ENCODE peak calls at places on chromosomes 11 and 22, in ten cellular contexts. One of them, this sample, is unnamed.
A peak's percentile ranks its signal among the peaks of the same experiment; 100 is the strongest.

GRCh38 chr11:71248656-71249055 is 3.7 kb downstream of the SHANK2 start:
- DNase-seq in pancreas: no peak
- DNase-seq in A673: no peak
- DNase-seq in heart left ventricle: no peak
- DNase-seq in stomach: no peak
- DNase-seq in fibroblast of mammary gland: no peak
- DNase-seq in A549: no peak
- DNase-seq in CD8-positive, alpha-beta T cell: no peak
- DNase-seq in fibroblast of the aortic adventitia: no peak
- DNase-seq in fibroblast of lung: no peak
- DNase-seq in this sample: peak; percentile 6

GRCh38 chr22:50611341-50612060 is 10.9 kb downstream of the MAPK8IP2 start:
- DNase-seq in fibroblast of lung: no peak
- DNase-seq in stomach: no peak
- DNase-seq in A673: no peak
- DNase-seq in fibroblast of the aortic adventitia: no peak
- DNase-seq in CD8-positive, alpha-beta T cell: no peak
- DNase-seq in pancreas: no peak
- DNase-seq in fibroblast of mammary gland: no peak
- DNase-seq in A549: no peak
- DNase-seq in heart left ventricle: no peak
- DNase-seq in this sample: no peak

GRCh38 chr11:134233729-134234179 is 9.3 kb downstream of the VPS26B start:
- DNase-seq in pancreas: no peak
- DNase-seq in heart left ventricle: no peak
- DNase-seq in A673: no peak
- DNase-seq in fibroblast of the aortic adventitia: no peak
- DNase-seq in A549: no peak
- DNase-seq in CD8-positive, alpha-beta T cell: no peak
- DNase-seq in stomach: no peak
- DNase-seq in fibroblast of mammary gland: no peak
- DNase-seq in fibroblast of lung: no peak
- DNase-seq in this sample: no peak

GRCh38 chr11:10627816-10628215 is 59.4 kb upstream of the LYVE1 start:
- DNase-seq in CD8-positive, alpha-beta T cell: no peak
- DNase-seq in fibroblast of lung: no peak
- DNase-seq in A673: no peak
- DNase-seq in stomach: no peak
- DNase-seq in fibroblast of mammary gland: no peak
- DNase-seq in fibroblast of the aortic adventitia: no peak
- DNase-seq in heart left ventricle: no peak
- DNase-seq in pancreas: no peak
- DNase-seq in A549: no peak
- DNase-seq in this sample: no peak

GRCh38 chr11:101880208-101880607 is 34.6 kb upstream of the CEP126 start:
- DNase-seq in pancreas: no peak
- DNase-seq in fibroblast of lung: peak; percentile 78
- DNase-seq in stomach: no peak
- DNase-seq in fibroblast of mammary gland: peak; percentile 82
- DNase-seq in fibroblast of the aortic adventitia: peak; percentile 81
- DNase-seq in heart left ventricle: no peak
- DNase-seq in A549: no peak
- DNase-seq in A673: peak; percentile 72
- DNase-seq in CD8-positive, alpha-beta T cell: no peak
- DNase-seq in this sample: no peak

GRCh38 chr11:9642894-9643293 is 21.0 kb upstream of the SWAP70 start:
- DNase-seq in fibroblast of lung: no peak
- DNase-seq in pancreas: no peak
- DNase-seq in CD8-positive, alpha-beta T cell: no peak
- DNase-seq in stomach: no peak
- DNase-seq in heart left ventricle: no peak
- DNase-seq in fibroblast of mammary gland: no peak
- DNase-seq in A549: no peak
- DNase-seq in A673: no peak
- DNase-seq in fibroblast of the aortic adventitia: no peak
- DNase-seq in this sample: no peak

GRCh38 chr11:65448418-65449196 is 26.0 kb downstream of the NEAT1 start:
- DNase-seq in CD8-positive, alpha-beta T cell: no peak
- DNase-seq in fibroblast of the aortic adventitia: no peak
- DNase-seq in fibroblast of lung: peak; percentile 69
- DNase-seq in A673: no peak
- DNase-seq in stomach: peak; percentile 26
- DNase-seq in heart left ventricle: no peak
- DNase-seq in fibroblast of mammary gland: peak; percentile 77
- DNase-seq in pancreas: no peak
- DNase-seq in A549: no peak
- DNase-seq in this sample: no peak

GRCh38 chr11:106420048-106420665 is 342.7 kb downstream of the AASDHPPT start:
- DNase-seq in stomach: no peak
- DNase-seq in A673: no peak
- DNase-seq in pancreas: no peak
- DNase-seq in A549: no peak
- DNase-seq in fibroblast of the aortic adventitia: peak; percentile 59
- DNase-seq in fibroblast of mammary gland: peak; percentile 43
- DNase-seq in CD8-positive, alpha-beta T cell: no peak
- DNase-seq in heart left ventricle: no peak
- DNase-seq in fibroblast of lung: peak; percentile 13
- DNase-seq in this sample: no peak

GRCh38 chr11:11265320-11265719 is 87.7 kb downstream of the CSNK2A3 start:
- DNase-seq in pancreas: no peak
- DNase-seq in A549: no peak
- DNase-seq in fibroblast of mammary gland: no peak
- DNase-seq in heart left ventricle: no peak
- DNase-seq in A673: no peak
- DNase-seq in stomach: no peak
- DNase-seq in fibroblast of lung: no peak
- DNase-seq in fibroblast of the aortic adventitia: no peak
- DNase-seq in CD8-positive, alpha-beta T cell: no peak
- DNase-seq in this sample: no peak

GRCh38 chr22:36454916-36455570 is 26.4 kb downstream of the TXN2 start:
- DNase-seq in fibroblast of mammary gland: peak; percentile 60
- DNase-seq in stomach: peak; percentile 97
- DNase-seq in pancreas: peak; percentile 97
- DNase-seq in CD8-positive, alpha-beta T cell: peak; percentile 98
- DNase-seq in fibroblast of the aortic adventitia: peak; percentile 72
- DNase-seq in A549: peak; percentile 73
- DNase-seq in heart left ventricle: peak; percentile 97
- DNase-seq in A673: peak; percentile 88
- DNase-seq in fibroblast of lung: peak; percentile 93
- DNase-seq in this sample: peak; percentile 88

GRCh38 chr11:111001986-111002616 is 243.4 kb upstream of the POU2AF2 start:
- DNase-seq in stomach: no peak
- DNase-seq in fibroblast of the aortic adventitia: peak; percentile 95
- DNase-seq in CD8-positive, alpha-beta T cell: no peak
- DNase-seq in fibroblast of lung: peak; percentile 88
- DNase-seq in pancreas: no peak
- DNase-seq in A673: peak; percentile 33
- DNase-seq in heart left ventricle: no peak
- DNase-seq in fibroblast of mammary gland: peak; percentile 96
- DNase-seq in A549: no peak
- DNase-seq in this sample: no peak

GRCh38 chr22:41285441-41285819 is 557 bp downstream of the RANGAP1 start:
- DNase-seq in CD8-positive, alpha-beta T cell: peak; percentile 85
- DNase-seq in stomach: peak; percentile 62
- DNase-seq in A549: no peak
- DNase-seq in A673: peak; percentile 81
- DNase-seq in heart left ventricle: peak; percentile 45
- DNase-seq in fibroblast of lung: peak; percentile 94
- DNase-seq in fibroblast of the aortic adventitia: peak; percentile 81
- DNase-seq in fibroblast of mammary gland: peak; percentile 94
- DNase-seq in pancreas: peak; percentile 78
- DNase-seq in this sample: peak; percentile 79

GRCh38 chr11:118609380-118610219 is 2.2 kb downstream of the PHLDB1 start:
- DNase-seq in A549: no peak
- DNase-seq in CD8-positive, alpha-beta T cell: peak; percentile 38
- DNase-seq in heart left ventricle: no peak
- DNase-seq in fibroblast of lung: peak; percentile 50
- DNase-seq in A673: no peak
- DNase-seq in fibroblast of mammary gland: no peak
- DNase-seq in fibroblast of the aortic adventitia: peak; percentile 41
- DNase-seq in stomach: peak; percentile 29
- DNase-seq in pancreas: peak; percentile 78
- DNase-seq in this sample: peak; percentile 66
- H3K4me3 ChIP-seq in A549: no peak overlapping the region
- H3K4me3 ChIP-seq in CD8-positive, alpha-beta T cell: peak overlapping the region; percentile 61
- H3K4me3 ChIP-seq in heart left ventricle: peak overlapping the region; percentile 73
- H3K4me3 ChIP-seq in fibroblast of lung: peak overlapping the region; percentile 84
- H3K4me3 ChIP-seq in A673: no peak overlapping the region
- H3K4me3 ChIP-seq in fibroblast of mammary gland: peak overlapping the region; percentile 90
- H3K4me3 ChIP-seq in fibroblast of the aortic adventitia: peak overlapping the region; percentile 80
- H3K4me3 ChIP-seq in stomach: peak overlapping the region; percentile 68
- H3K4me3 ChIP-seq in pancreas: no peak overlapping the region
- H3K4me3 ChIP-seq in this sample: peak overlapping the region; percentile 64

DNA sequence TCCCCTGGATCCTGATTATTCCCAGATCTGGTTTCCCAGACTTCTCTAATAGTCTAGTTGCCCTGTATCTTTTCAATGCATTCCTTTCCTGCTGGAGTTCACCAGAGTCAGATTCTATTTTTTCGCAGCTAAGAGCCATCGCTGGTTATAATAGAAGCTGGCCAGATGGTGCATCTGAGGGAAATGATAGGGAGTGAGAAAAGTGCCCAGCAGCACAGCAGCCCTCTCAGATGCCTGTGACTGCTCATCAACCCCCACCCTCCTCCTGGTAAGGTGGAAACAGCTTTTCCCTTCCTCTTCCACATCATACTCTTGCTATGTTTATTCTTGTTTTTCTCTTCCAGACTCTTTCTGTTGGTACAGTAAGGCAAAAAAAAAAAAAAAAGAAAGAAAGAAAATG is 12.8 kb downstream of the OR8A1 start:
- DNase-seq in fibroblast of lung: no peak
- DNase-seq in heart left ventricle: no peak
- DNase-seq in fibroblast of the aortic adventitia: no peak
- DNase-seq in fibroblast of mammary gland: no peak
- DNase-seq in pancreas: no peak
- DNase-seq in CD8-positive, alpha-beta T cell: no peak
- DNase-seq in A673: no peak
- DNase-seq in A549: no peak
- DNase-seq in stomach: no peak
- DNase-seq in this sample: peak; percentile 48
- H3K4me3 ChIP-seq in fibroblast of lung: no peak overlapping the region
- H3K4me3 ChIP-seq in heart left ventricle: no peak overlapping the region
- H3K4me3 ChIP-seq in fibroblast of the aortic adventitia: no peak overlapping the region
- H3K4me3 ChIP-seq in fibroblast of mammary gland: no peak overlapping the region
- H3K4me3 ChIP-seq in pancreas: no peak overlapping the region
- H3K4me3 ChIP-seq in CD8-positive, alpha-beta T cell: no peak overlapping the region
- H3K4me3 ChIP-seq in A673: no peak overlapping the region
- H3K4me3 ChIP-seq in A549: no peak overlapping the region
- H3K4me3 ChIP-seq in stomach: no peak overlapping the region
- H3K4me3 ChIP-seq in this sample: no peak overlapping the region

GRCh38 chr11:67271212-67271547 is 4.9 kb downstream of the GRK2 start:
- DNase-seq in A549: no peak
- DNase-seq in stomach: no peak
- DNase-seq in heart left ventricle: no peak
- DNase-seq in A673: no peak
- DNase-seq in fibroblast of the aortic adventitia: no peak
- DNase-seq in fibroblast of mammary gland: no peak
- DNase-seq in pancreas: no peak
- DNase-seq in CD8-positive, alpha-beta T cell: no peak
- DNase-seq in fibroblast of lung: no peak
- DNase-seq in this sample: no peak

GRCh38 chr11:67268684-67269268 is 2.5 kb downstream of the GRK2 start:
- DNase-seq in stomach: no peak
- DNase-seq in CD8-positive, alpha-beta T cell: no peak
- DNase-seq in fibroblast of the aortic adventitia: no peak
- DNase-seq in pancreas: no peak
- DNase-seq in fibroblast of lung: no peak
- DNase-seq in A549: no peak
- DNase-seq in A673: no peak
- DNase-seq in fibroblast of mammary gland: no peak
- DNase-seq in heart left ventricle: no peak
- DNase-seq in this sample: peak; percentile 16

GRCh38 chr11:67269401-67270255 is 3.4 kb downstream of the GRK2 start:
- DNase-seq in pancreas: no peak
- DNase-seq in CD8-positive, alpha-beta T cell: no peak
- DNase-seq in A673: peak; percentile 85
- DNase-seq in stomach: peak; percentile 75
- DNase-seq in fibroblast of mammary gland: no peak
- DNase-seq in fibroblast of the aortic adventitia: no peak
- DNase-seq in heart left ventricle: peak; percentile 43
- DNase-seq in fibroblast of lung: no peak
- DNase-seq in A549: no peak
- DNase-seq in this sample: no peak

GRCh38 chr11:67271548-67272284 is 5.4 kb downstream of the GRK2 start:
- DNase-seq in stomach: no peak
- DNase-seq in A673: peak; percentile 54
- DNase-seq in pancreas: no peak
- DNase-seq in CD8-positive, alpha-beta T cell: peak; percentile 52
- DNase-seq in heart left ventricle: peak; percentile 22
- DNase-seq in fibroblast of mammary gland: no peak
- DNase-seq in A549: no peak
- DNase-seq in fibroblast of the aortic adventitia: no peak
- DNase-seq in fibroblast of lung: no peak
- DNase-seq in this sample: no peak

DNA sequence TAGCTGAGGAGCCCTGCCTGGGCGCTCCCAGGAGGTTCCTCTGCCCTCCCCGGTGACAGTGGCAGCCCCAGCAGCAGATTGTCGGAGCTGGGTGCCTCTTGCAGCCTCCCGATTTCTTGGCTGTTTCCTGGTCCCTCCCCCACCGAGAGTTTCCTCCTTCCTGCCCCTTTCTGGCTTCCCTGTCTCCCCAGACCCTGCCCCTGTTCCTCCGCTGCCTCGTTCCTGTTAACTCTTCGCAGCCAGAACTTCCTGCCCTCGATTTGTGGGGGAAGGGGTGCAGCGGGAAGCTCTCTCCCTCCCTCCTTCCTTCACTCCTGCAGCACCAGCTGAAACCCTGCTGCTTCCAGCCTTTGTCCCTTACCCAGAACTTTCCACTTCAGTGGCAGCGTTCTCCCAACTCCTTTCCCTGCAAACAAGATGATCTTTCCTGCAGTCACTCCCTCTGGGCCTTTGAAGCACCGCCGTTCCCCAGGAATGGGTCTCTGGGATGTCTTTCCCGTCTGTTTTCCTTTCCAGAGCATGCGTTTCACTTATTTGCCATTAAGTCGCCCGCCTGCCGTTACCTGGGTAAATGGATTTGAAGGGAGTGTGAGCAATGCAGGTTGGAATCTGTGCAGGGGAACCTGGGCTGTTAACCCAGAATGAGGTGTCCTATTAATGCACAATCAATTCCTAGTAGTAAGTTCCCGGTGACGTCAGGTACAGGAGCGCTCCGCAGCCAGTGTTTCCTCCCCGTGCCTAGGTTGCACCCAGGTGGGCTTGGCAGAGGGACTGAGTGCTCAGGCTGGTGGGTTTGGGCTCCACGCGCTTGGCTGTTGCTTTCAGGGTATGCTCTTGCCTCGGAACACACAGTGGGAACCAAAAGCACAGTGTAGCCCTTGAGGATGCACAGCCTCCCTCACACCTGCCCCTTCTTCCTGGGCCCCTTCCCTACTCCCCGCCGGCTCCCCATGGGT is 4.3 kb downstream of the GRK2 start:
- DNase-seq in fibroblast of the aortic adventitia: no peak
- DNase-seq in A673: peak; percentile 93
- DNase-seq in heart left ventricle: peak; percentile 73
- DNase-seq in pancreas: no peak
- DNase-seq in A549: no peak
- DNase-seq in fibroblast of mammary gland: no peak
- DNase-seq in CD8-positive, alpha-beta T cell: no peak
- DNase-seq in stomach: no peak
- DNase-seq in fibroblast of lung: no peak
- DNase-seq in this sample: no peak
- H3K4me3 ChIP-seq in fibroblast of the aortic adventitia: peak overlapping the region; percentile 33
- H3K4me3 ChIP-seq in A673: peak overlapping the region; percentile 32
- H3K4me3 ChIP-seq in heart left ventricle: no peak overlapping the region
- H3K4me3 ChIP-seq in pancreas: no peak overlapping the region
- H3K4me3 ChIP-seq in A549: no peak overlapping the region
- H3K4me3 ChIP-seq in fibroblast of mammary gland: peak overlapping the region; percentile 1
- H3K4me3 ChIP-seq in CD8-positive, alpha-beta T cell: peak overlapping the region; percentile 85
- H3K4me3 ChIP-seq in stomach: peak overlapping the region; percentile 98
- H3K4me3 ChIP-seq in fibroblast of lung: peak overlapping the region; percentile 40
- H3K4me3 ChIP-seq in this sample: peak overlapping the region; percentile 90

GRCh38 chr11:69333149-69333710 is 39.3 kb downstream of the MYEOV start:
- DNase-seq in CD8-positive, alpha-beta T cell: no peak
- DNase-seq in A549: no peak
- DNase-seq in fibroblast of the aortic adventitia: no peak
- DNase-seq in stomach: peak; percentile 3
- DNase-seq in A673: no peak
- DNase-seq in fibroblast of lung: no peak
- DNase-seq in pancreas: no peak
- DNase-seq in fibroblast of mammary gland: no peak
- DNase-seq in heart left ventricle: no peak
- DNase-seq in this sample: peak; percentile 12
- H3K4me3 ChIP-seq in CD8-positive, alpha-beta T cell: no peak overlapping the region
- H3K4me3 ChIP-seq in A549: no peak overlapping the region
- H3K4me3 ChIP-seq in fibroblast of the aortic adventitia: no peak overlapping the region
- H3K4me3 ChIP-seq in stomach: no peak overlapping the region
- H3K4me3 ChIP-seq in A673: no peak overlapping the region
- H3K4me3 ChIP-seq in fibroblast of lung: no peak overlapping the region
- H3K4me3 ChIP-seq in pancreas: no peak overlapping the region
- H3K4me3 ChIP-seq in fibroblast of mammary gland: no peak overlapping the region
- H3K4me3 ChIP-seq in heart left ventricle: no peak overlapping the region
- H3K4me3 ChIP-seq in this sample: no peak overlapping the region